ENCODE peak calls at places on chromosomes 5 and 9, in six cellular contexts. F is HL-60; P is stimulated activated naive CD8-positive, alpha-beta T cell treated with anti-CD3 and anti-CD28 coated beads, Interleukin-15, Interleukin-2, amounts not matched to agents 100 U/mL and 50 U/mL, for 24 hours; R is upper lobe of right lung; J is NCI-H774; D is NCI-H345. X is an unnamed sample.
A peak's percentile ranks its signal among the peaks of the same experiment; 100 is the strongest.

GRCh38 chr5:121969660-121970295 is 8.0 kb downstream of the SRFBP1 start:
- DNase-seq in F (no peak), P (no peak), D (no peak), R (no peak), J (no peak), X (no peak)

GRCh38 chr5:113546711-113547159 is 33.2 kb downstream of the YTHDC2 start:
- DNase-seq in R (no peak), F (no peak), D (no peak), P (no peak), J (no peak), X (no peak)

GRCh38 chr5:60287174-60287771 is 393.7 kb upstream of the PDE4D start:
- DNase-seq in J (peak; percentile 18), R (peak; percentile 74), D (peak; percentile 18), P (peak; percentile 6), F (peak; percentile 51), X (peak; percentile 78)

GRCh38 chr5:138352722-138353549 is 451 bp downstream of the KDM3B start:
- DNase-seq in D (peak; percentile 64), J (peak; percentile 10), P (peak; percentile 83), R (peak; percentile 84), F (peak; percentile 66), X (peak; percentile 87)

GRCh38 chr9:27348785-27349489 is 52.0 kb upstream of the EQTN start:
- DNase-seq in F (no peak), J (no peak), P (no peak), D (no peak), R (no peak), X (no peak)

GRCh38 chr5:59361454-59361853 is 532.1 kb downstream of the PDE4D start:
- DNase-seq in F (no peak), P (no peak), D (no peak), R (no peak), J (no peak), X (no peak)

GRCh38 chr9:4197548-4197947 is 102.3 kb downstream of the GLIS3 start:
- DNase-seq in F (peak; percentile 4), P (no peak), R (no peak), J (no peak), D (no peak), X (no peak)

GRCh38 chr9:127168756-127169506 is 46.5 kb upstream of the ANGPTL2 start:
- DNase-seq in J (no peak), P (no peak), R (no peak), D (no peak), F (no peak), X (peak; percentile 71)

GRCh38 chr5:155625315-155625714 is 611.8 kb downstream of the KIF4B start:
- DNase-seq in D (no peak), J (no peak), R (no peak), F (no peak), P (no peak), X (no peak)

GRCh38 chr9:24210641-24211040 is 335.1 kb downstream of the IZUMO3 start:
- DNase-seq in D (no peak), P (no peak), R (no peak), F (no peak), J (no peak), X (no peak)

GRCh38 chr9:36659500-36659899 is 86.8 kb downstream of the MELK start:
- DNase-seq in F (no peak), P (no peak), D (no peak), R (no peak), J (no peak), X (no peak)

GRCh38 chr9:129330711-129331279 is 152.7 kb upstream of the IER5L start:
- DNase-seq in J (no peak), P (peak; percentile 36), D (no peak), R (no peak), F (no peak), X (no peak)

GRCh38 chr9:91424403-91425176 is 958 bp upstream of the NFIL3 start:
- DNase-seq in P (peak; percentile 72), D (peak; percentile 51), J (no peak), R (peak; percentile 93), F (peak; percentile 67), X (peak; percentile 97)

GRCh38 chr5:173324115-173325001 is 3.9 kb downstream of the STC2 start:
- DNase-seq in J (peak; percentile 21), F (no peak), D (peak; percentile 95), P (no peak), R (peak; percentile 80), X (no peak)

GRCh38 chr5:116733995-116734716 is 159.5 kb upstream of the SEMA6A start:
- DNase-seq in P (no peak), D (no peak), F (no peak), J (no peak), R (no peak), X (no peak)

X was measured in posterior vena cava.